ENCODE peak calls at places on chromosomes 3 and 15, in five cellular contexts. One of them, this sample, is unnamed.

GRCh38 chr3:17431477-17432045 is 310.9 kb downstream of the TBC1D5 start:
- DNase-seq in A549: no peak
- DNase-seq in GM12878: no peak
- DNase-seq in HepG2: no peak
- DNase-seq in K562: no peak
- DNase-seq in this sample: no peak

GRCh38 chr3:42265059-42265991 is 660 bp downstream of the CCK start:
- DNase-seq in A549: no peak
- DNase-seq in GM12878: no peak
- DNase-seq in HepG2: no peak
- DNase-seq in K562: no peak
- DNase-seq in this sample: no peak

GRCh38 chr15:96053039-96054021 is 277.2 kb upstream of the NR2F2 start:
- DNase-seq in A549: peak; percentile 19
- DNase-seq in GM12878: no peak
- DNase-seq in HepG2: peak; percentile 22
- DNase-seq in K562: peak; percentile 82
- DNase-seq in this sample: peak; percentile 46

GRCh38 chr3:144098691-144099090 is 127.1 kb downstream of the DIPK2A start:
- DNase-seq in A549: no peak
- DNase-seq in GM12878: no peak
- DNase-seq in HepG2: no peak
- DNase-seq in K562: no peak
- DNase-seq in this sample: no peak

GRCh38 chr3:30135190-30135589 is 471.2 kb upstream of the TGFBR2 start:
- DNase-seq in A549: peak; percentile 63
- DNase-seq in GM12878: no peak
- DNase-seq in HepG2: no peak
- DNase-seq in K562: no peak
- DNase-seq in this sample: no peak

GRCh38 chr15:101852356-101852755 is 40.4 kb downstream of the OR4F15 start:
- DNase-seq in A549: no peak
- DNase-seq in GM12878: no peak
- DNase-seq in HepG2: no peak
- DNase-seq in K562: no peak
- DNase-seq in this sample: no peak

GRCh38 chr3:136114421-136114820 is 81.7 kb downstream of the MSL2 start:
- DNase-seq in A549: no peak
- DNase-seq in GM12878: no peak
- DNase-seq in HepG2: peak; percentile 46
- DNase-seq in K562: no peak
- DNase-seq in this sample: no peak

GRCh38 chr15:85825719-85826118 is 31.0 kb upstream of the KLHL25 start:
- DNase-seq in A549: no peak
- DNase-seq in GM12878: no peak
- DNase-seq in HepG2: no peak
- DNase-seq in K562: no peak
- DNase-seq in this sample: no peak

GRCh38 chr3:73558399-73559075 is 66.2 kb downstream of the PDZRN3 start:
- DNase-seq in A549: no peak
- DNase-seq in GM12878: no peak
- DNase-seq in HepG2: no peak
- DNase-seq in K562: no peak
- DNase-seq in this sample: no peak

GRCh38 chr15:100131321-100132224 is 210.2 kb downstream of the ADAMTS17 start:
- DNase-seq in A549: peak; percentile 57
- DNase-seq in GM12878: no peak
- DNase-seq in HepG2: peak; percentile 61
- DNase-seq in K562: peak; percentile 72
- DNase-seq in this sample: peak; percentile 36

GRCh38 chr3:151561878-151562277 is 101.0 kb upstream of the IGSF10 start:
- DNase-seq in A549: no peak
- DNase-seq in GM12878: no peak
- DNase-seq in HepG2: no peak
- DNase-seq in K562: no peak
- DNase-seq in this sample: no peak

GRCh38 chr3:179438836-179439235 is 12.4 kb downstream of the GNB4 start:
- DNase-seq in A549: no peak
- DNase-seq in GM12878: peak; percentile 57
- DNase-seq in HepG2: no peak
- DNase-seq in K562: peak; percentile 29
- DNase-seq in this sample: peak; percentile 38

GRCh38 chr3:183472155-183472554 is 43.7 kb upstream of the MCF2L2 start:
- DNase-seq in A549: no peak
- DNase-seq in GM12878: no peak
- DNase-seq in HepG2: no peak
- DNase-seq in K562: no peak
- DNase-seq in this sample: no peak

GRCh38 chr3:24499991-24500390 is 5.3 kb upstream of the THRB start:
- DNase-seq in A549: no peak
- DNase-seq in GM12878: no peak
- DNase-seq in HepG2: no peak
- DNase-seq in K562: no peak
- DNase-seq in this sample: no peak

GRCh38 chr3:24498391-24498790 is 3.7 kb upstream of the THRB start:
- DNase-seq in A549: no peak
- DNase-seq in GM12878: no peak
- DNase-seq in HepG2: no peak
- DNase-seq in K562: no peak
- DNase-seq in this sample: no peak

GRCh38 chr3:24502690-24503089 is 8.0 kb upstream of the THRB start:
- DNase-seq in A549: no peak
- DNase-seq in GM12878: no peak
- DNase-seq in HepG2: no peak
- DNase-seq in K562: peak; percentile 72
- DNase-seq in this sample: no peak

GRCh38 chr3:24498796-24499195 is 4.1 kb upstream of the THRB start:
- DNase-seq in A549: no peak
- DNase-seq in GM12878: no peak
- DNase-seq in HepG2: no peak
- DNase-seq in K562: no peak
- DNase-seq in this sample: no peak

DNA sequence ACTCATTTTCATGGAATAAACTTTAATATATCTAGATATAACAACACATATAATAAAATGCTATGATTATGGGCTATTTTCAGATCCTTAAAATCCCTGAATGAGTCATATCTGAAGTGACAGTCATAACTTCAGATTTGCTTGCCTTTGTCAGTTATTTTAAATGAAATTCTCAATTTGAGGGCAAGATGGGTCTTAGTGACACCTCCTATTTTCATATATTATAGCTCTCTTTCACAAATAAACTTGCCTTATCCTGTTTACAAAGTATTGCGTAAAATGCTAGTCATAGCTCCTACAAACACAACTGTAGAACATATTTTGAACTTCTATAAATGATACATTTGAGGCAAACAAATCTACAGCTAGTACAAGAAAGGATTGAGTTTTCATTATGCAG is 6.2 kb upstream of the THRB start:
- DNase-seq in A549: no peak
- DNase-seq in GM12878: no peak
- DNase-seq in HepG2: no peak
- DNase-seq in K562: no peak
- DNase-seq in this sample: no peak
- TF ChIP-seq ESRRA in A549: no peak
- TF ChIP-seq ESRRA in GM12878: no peak
- TF ChIP-seq ESRRA in HepG2: no peak
- TF ChIP-seq ESRRA in K562: no peak
- TF ChIP-seq ESRRA in this sample: no peak

DNA sequence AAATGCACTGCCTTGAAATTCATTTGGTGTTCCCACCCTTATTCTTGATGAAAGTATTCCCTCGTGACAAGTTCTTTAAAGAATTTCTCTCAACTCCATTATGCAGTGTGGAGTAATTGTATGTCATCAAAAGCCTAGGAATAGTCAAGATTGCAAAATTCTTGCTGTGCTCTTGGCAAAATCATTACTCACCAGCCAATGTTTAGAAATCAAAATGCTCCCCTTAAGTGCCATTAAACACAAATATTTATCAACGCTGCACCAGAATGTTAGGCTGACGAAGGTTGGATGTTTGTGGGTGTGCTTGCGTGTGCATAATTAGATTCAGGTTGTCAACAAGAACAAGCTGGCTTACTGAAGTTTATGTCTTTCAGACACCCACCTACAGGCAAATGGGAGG is 40.5 kb downstream of the SST start:
- DNase-seq in A549: no peak
- DNase-seq in GM12878: no peak
- DNase-seq in HepG2: no peak
- DNase-seq in K562: no peak
- DNase-seq in this sample: no peak
- TF ChIP-seq ESRRA in A549: no peak
- TF ChIP-seq ESRRA in GM12878: no peak
- TF ChIP-seq ESRRA in HepG2: no peak
- TF ChIP-seq ESRRA in K562: no peak
- TF ChIP-seq ESRRA in this sample: no peak

GRCh38 chr3:127684871-127685707 is 12.3 kb downstream of the ABTB1 start:
- DNase-seq in A549: no peak
- DNase-seq in GM12878: no peak
- DNase-seq in HepG2: no peak
- DNase-seq in K562: no peak
- DNase-seq in this sample: peak; percentile 7
- TF ChIP-seq ESRRA in A549: no peak
- TF ChIP-seq ESRRA in GM12878: no peak
- TF ChIP-seq ESRRA in HepG2: no peak
- TF ChIP-seq ESRRA in K562: no peak
- TF ChIP-seq ESRRA in this sample: no peak

GRCh38 chr3:59641169-59641914 is 591.5 kb upstream of the CFAP20DC start:
- DNase-seq in A549: no peak
- DNase-seq in GM12878: no peak
- DNase-seq in HepG2: no peak
- DNase-seq in K562: no peak
- DNase-seq in this sample: no peak

GRCh38 chr3:59644479-59645075 is 594.8 kb upstream of the CFAP20DC start:
- DNase-seq in A549: no peak
- DNase-seq in GM12878: no peak
- DNase-seq in HepG2: no peak
- DNase-seq in K562: no peak
- DNase-seq in this sample: no peak
- TF ChIP-seq ESRRA in A549: no peak
- TF ChIP-seq ESRRA in GM12878: no peak
- TF ChIP-seq ESRRA in HepG2: no peak
- TF ChIP-seq ESRRA in K562: no peak
- TF ChIP-seq ESRRA in this sample: no peak

DNA sequence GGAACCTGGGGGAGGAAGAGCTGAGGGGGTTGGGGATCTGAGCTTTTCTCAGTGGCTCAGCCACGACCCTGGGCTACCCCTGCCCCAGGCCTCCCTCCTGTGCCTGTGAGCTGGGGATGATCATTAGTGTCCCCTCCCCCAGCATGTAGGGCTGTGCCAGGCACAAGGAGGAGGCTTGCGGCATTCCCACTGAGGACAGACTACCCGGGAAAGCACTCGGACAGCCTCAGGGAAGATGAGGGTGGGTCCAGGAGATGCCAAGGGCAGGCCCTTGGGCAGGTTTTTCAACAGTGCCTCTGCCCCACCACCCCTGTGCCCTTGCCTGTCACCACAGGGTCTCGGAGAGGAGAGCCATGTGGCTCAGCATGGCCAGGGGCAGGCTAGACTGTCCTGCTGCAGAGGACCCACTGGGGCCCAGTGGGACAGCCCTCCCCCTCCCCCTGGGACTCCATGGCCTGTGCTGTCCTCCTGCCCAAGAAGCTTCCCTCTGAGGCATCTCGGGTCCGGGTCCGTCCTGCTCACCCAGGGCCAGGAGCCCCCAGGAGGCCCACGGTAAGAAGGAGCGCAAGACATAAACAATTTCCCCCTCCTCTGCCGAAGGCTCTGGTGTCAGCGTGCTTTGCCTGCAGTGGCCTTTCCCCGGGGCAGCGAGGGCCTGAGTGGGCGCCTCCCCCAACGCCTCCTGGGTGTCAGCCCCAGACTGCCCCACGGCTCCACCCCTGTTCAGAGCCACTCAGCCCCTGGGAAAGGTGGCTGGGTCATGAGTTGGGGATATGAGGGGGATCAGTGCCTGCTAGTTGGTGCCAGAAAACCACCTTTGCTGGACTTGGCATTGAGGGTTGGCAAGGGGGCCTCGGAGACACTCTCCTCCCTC is 192.5 kb downstream of the GOLGA6L6 start:
- DNase-seq in A549: peak; percentile 6
- DNase-seq in GM12878: no peak
- DNase-seq in HepG2: no peak
- DNase-seq in K562: no peak
- DNase-seq in this sample: peak; percentile 10
- TF ChIP-seq ESRRA in A549: no peak
- TF ChIP-seq ESRRA in GM12878: no peak
- TF ChIP-seq ESRRA in HepG2: no peak
- TF ChIP-seq ESRRA in K562: no peak
- TF ChIP-seq ESRRA in this sample: no peak

DNA sequence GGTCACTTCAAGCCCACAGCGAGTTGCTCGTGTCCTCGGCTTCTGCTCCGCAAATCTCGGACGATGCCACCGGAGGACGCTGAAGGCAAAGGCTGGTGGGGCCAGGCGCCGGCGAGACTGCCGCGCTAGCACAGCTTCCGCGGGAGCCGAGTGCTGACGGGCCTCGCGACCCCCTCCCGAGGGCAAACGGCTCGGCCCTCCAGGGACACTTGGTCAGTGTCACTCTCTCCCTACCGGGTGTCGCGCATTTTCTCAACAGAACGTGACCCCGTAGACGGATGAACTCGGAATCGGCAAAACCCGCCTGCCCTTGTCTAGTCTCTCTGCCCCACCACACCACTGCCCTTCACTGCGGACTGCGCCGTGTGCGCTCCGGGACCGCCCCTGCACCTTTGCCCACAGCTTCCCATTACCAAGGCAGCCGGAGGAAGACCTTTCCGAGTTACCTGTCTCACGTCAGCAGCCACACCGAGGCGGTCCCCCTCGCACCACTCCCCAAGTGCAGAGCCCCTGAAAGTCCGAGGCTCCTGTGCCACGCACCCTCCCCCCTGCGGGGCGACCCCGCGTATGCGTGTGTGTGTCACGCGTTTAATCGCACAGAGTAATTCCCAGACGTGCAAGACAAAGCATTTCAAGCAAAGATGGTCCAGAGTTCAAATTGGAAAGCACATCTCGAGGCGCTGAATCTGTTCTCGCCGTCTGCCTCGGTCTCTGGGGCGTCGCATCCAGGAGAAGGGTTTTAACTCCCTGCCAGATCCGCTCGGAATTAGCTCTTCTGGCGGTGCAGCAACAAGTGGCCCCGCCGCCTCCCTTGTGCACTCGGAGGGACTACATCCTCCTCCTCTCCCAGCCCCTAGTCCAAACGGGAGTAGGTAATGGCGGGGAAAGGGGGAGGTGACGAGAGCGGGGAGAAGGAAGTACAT is 245.0 kb upstream of the TOPAZ1 start:
- DNase-seq in A549: peak; percentile 78
- DNase-seq in GM12878: no peak
- DNase-seq in HepG2: no peak
- DNase-seq in K562: no peak
- DNase-seq in this sample: peak; percentile 58
- TF ChIP-seq ESRRA in A549: no peak
- TF ChIP-seq ESRRA in GM12878: no peak
- TF ChIP-seq ESRRA in HepG2: no peak
- TF ChIP-seq ESRRA in K562: no peak
- TF ChIP-seq ESRRA in this sample: no peak

This sample was measured in WTC11.